ENCODE peak calls at places on chromosomes 3 and 15, in seven cellular contexts. L is right atrium auricular region, D is A549, O is SJSA1, C is cardiac muscle cell, A is psoas muscle, M is iPS DF 6.9. H is an unnamed sample.
A peak's percentile ranks its signal among the peaks of the same experiment; 100 is the strongest.

GRCh38 chr15:33007295-33007855 is 187.1 kb downstream of the FMN1 start:
- DNase-seq in M (peak; percentile 22), O (no peak), A (no peak), C (peak; percentile 45), L (no peak), D (peak; percentile 67), H (no peak)

GRCh38 chr3:18743761-18744160 is 318.6 kb upstream of the SATB1 start:
- DNase-seq in O (no peak), L (no peak), M (no peak), A (no peak), C (no peak), D (no peak), H (no peak)

GRCh38 chr15:63306480-63307073 is 29.2 kb downstream of the APH1B start:
- DNase-seq in A (no peak), D (no peak), L (no peak), O (no peak), M (no peak), C (no peak), H (no peak)

GRCh38 chr3:64732570-64732969 is 44.8 kb upstream of the ADAMTS9 start:
- DNase-seq in A (no peak), C (no peak), O (no peak), M (no peak), D (no peak), L (no peak), H (no peak)

GRCh38 chr15:51874751-51875644 is 45.5 kb downstream of the TMOD3 start:
- DNase-seq in L (peak; percentile 63), C (no peak), M (no peak), D (peak; percentile 98), A (no peak), O (peak; percentile 79), H (no peak)

GRCh38 chr3:151382671-151383070 is 1.9 kb downstream of the P2RY12 start:
- DNase-seq in C (no peak), O (no peak), A (no peak), D (no peak), L (no peak), M (no peak), H (no peak)

GRCh38 chr3:190709351-190709773 is 153.1 kb downstream of the GMNC start:
- DNase-seq in C (no peak), L (no peak), A (no peak), O (peak; percentile 40), D (no peak), M (no peak), H (no peak)

GRCh38 chr3:32819581-32820348 is 2.0 kb downstream of the TRIM71 start:
- DNase-seq in C (peak; percentile 58), D (no peak), M (no peak), L (no peak), A (no peak), O (no peak), H (no peak)

GRCh38 chr3:147620906-147621305 is 211.7 kb downstream of the ZIC1 start:
- DNase-seq in M (no peak), O (no peak), A (no peak), L (no peak), C (no peak), D (no peak), H (no peak)

GRCh38 chr15:69713726-69714559 is 261.3 kb downstream of the RPLP1 start:
- DNase-seq in M (no peak), A (no peak), C (no peak), D (no peak), L (no peak), O (no peak), H (no peak)

GRCh38 chr15:20349774-20350498 is 191.7 kb downstream of the GOLGA6L6 start:
- DNase-seq in L (no peak), M (no peak), D (peak; percentile 9), C (no peak), O (no peak), A (peak; percentile 22), H (peak; percentile 98)

GRCh38 chr3:182606905-182607504 is 186.3 kb upstream of the ATP11B start:
- DNase-seq in M (no peak), O (no peak), L (no peak), C (no peak), A (no peak), D (no peak), H (no peak)

GRCh38 chr15:68385671-68386586 is 46.0 kb downstream of the ITGA11 start:
- DNase-seq in M (no peak), A (no peak), C (no peak), L (peak; percentile 42), O (peak; percentile 21), D (no peak), H (peak; percentile 87)

GRCh38 chr15:41169784-41170183 is 53.7 kb upstream of the INO80 start:
- DNase-seq in L (no peak), A (no peak), O (no peak), M (no peak), D (no peak), C (no peak), H (no peak)

GRCh38 chr3:146161725-146162047 is 702 bp upstream of the PLOD2 start:
- DNase-seq in M (no peak), L (no peak), D (peak; percentile 46), A (no peak), O (peak; percentile 44), C (no peak), H (no peak)

GRCh38 chr3:25856902-25857518 is 67.1 kb downstream of the OXSM start:
- DNase-seq in C (peak; percentile 52), D (peak; percentile 48), A (no peak), M (no peak), O (no peak), L (no peak), H (no peak)

GRCh38 chr3:49724586-49724985 is 835 bp upstream of the GMPPB start:
- DNase-seq in L (no peak), A (no peak), C (no peak), M (no peak), D (no peak), O (no peak), H (no peak)

GRCh38 chr15:99983894-99984293 is 250.7 kb upstream of the LYSMD4 start:
- DNase-seq in O (no peak), A (no peak), L (no peak), M (no peak), C (no peak), D (no peak), H (no peak)

GRCh38 chr3:13404625-13405452 is 15.3 kb downstream of the NUP210 start:
- DNase-seq in O (no peak), D (no peak), M (no peak), L (no peak), C (no peak), A (no peak), H (no peak)
- H3K27ac ChIP-seq in O (no peak overlapping the region), D (no peak overlapping the region), M (no peak overlapping the region), L (no peak overlapping the region), C (no peak overlapping the region), A (no peak overlapping the region), H (no peak overlapping the region)

DNA sequence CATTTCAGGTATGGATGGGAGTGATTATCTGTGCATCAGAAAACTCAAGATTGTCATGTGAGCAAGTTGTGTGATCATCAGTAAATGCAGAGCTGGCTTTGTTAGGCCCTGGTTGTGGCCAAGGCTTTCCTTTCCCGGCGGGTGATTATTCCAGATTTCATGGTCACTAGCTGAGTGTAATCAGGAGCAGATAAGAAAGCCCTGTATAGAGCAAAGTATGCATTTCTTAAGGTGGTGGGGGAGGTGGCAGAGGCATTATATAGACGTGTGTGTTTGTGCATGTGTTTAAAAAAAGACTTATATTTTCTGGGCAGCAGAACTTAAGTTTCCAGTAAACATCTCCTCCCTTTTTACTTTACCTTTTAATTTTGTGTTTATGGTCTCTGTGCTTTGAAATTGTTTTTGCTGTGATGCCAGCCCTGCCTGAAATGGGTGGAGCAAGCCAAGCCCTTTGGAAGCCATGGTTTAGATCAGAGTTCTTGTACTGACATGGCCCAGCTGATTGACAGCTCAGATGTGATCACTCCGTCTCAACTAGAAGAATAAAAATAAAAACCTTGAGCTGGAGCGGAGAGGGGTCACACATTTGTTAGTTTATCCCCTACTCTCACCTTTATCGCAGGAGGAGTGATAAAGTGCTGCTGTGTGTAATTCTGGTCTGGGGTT is 22.2 kb downstream of the SMAD3 start:
- DNase-seq in C (no peak), D (no peak), L (no peak), A (no peak), O (no peak), M (no peak), H (no peak)
- H3K27ac ChIP-seq in C (peak overlapping the region; percentile 62), D (peak overlapping the region; percentile 82), L (no peak overlapping the region), A (peak overlapping the region; percentile 81), O (no peak overlapping the region), M (no peak overlapping the region), H (peak overlapping the region; percentile 38)

GRCh38 chr15:78788261-78788660 is 23.0 kb downstream of the ADAMTS7 start:
- DNase-seq in L (no peak), A (no peak), C (no peak), M (no peak), O (no peak), D (no peak), H (no peak)
- H3K27ac ChIP-seq in L (no peak overlapping the region), A (no peak overlapping the region), C (no peak overlapping the region), M (no peak overlapping the region), O (no peak overlapping the region), D (no peak overlapping the region), H (no peak overlapping the region)

DNA sequence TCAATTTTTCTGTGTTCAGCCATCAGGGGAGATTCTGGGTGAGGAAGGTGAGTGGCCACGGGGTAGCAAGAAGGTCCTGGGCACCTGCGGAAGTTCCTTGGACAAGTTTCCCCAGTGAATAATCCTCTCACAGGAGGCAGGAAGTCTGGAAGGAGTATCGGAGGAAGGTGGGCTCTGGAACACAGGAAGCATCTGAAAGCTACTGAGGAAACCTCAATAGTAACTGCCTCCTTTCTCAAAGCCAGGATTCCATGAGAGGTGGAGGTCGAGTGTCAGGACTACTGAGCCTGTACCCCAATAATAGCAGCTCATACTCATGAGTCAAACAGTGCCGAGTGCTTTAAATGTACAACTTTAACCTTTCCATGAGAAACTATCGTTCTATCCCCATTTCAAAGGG is 110.9 kb downstream of the OXNAD1 start:
- DNase-seq in O (no peak), D (no peak), M (no peak), A (no peak), C (no peak), L (no peak), H (no peak)
- H3K27ac ChIP-seq in O (no peak overlapping the region), D (no peak overlapping the region), M (no peak overlapping the region), A (peak overlapping the region; percentile 60), C (no peak overlapping the region), L (no peak overlapping the region), H (no peak overlapping the region)

GRCh38 chr15:70748281-70748747 is 15.0 kb downstream of the UACA start:
- DNase-seq in O (no peak), M (no peak), L (peak; percentile 69), A (peak; percentile 65), D (no peak), C (no peak), H (no peak)

GRCh38 chr15:70741677-70742293 is 21.6 kb downstream of the UACA start:
- DNase-seq in D (peak; percentile 64), C (no peak), M (no peak), O (no peak), L (no peak), A (no peak), H (no peak)

GRCh38 chr15:70741107-70741511 is 22.2 kb downstream of the UACA start:
- DNase-seq in L (peak; percentile 84), M (no peak), C (peak; percentile 70), O (no peak), A (peak; percentile 66), D (peak; percentile 76), H (no peak)

DNA sequence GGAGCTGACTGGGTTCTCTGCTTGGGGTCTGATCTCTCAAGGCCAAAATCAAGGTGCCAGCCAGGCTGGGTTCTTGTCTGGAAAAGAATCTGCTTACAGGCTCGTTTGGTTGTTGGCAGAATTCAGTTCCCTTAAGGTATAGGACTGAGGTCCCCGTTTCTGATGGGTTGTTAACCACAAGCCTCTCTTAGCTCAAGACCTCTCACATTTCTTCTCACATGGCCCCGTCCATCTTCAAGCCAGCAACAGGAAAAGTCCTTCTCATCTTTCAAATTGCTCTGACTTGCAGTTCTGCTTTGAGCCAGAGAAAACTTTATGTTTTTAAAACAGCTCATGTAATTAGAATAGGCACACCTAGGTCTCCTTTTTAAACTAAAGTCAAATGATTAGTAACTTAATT is 20.4 kb downstream of the UACA start:
- DNase-seq in L (no peak), C (no peak), D (peak; percentile 31), M (no peak), O (no peak), A (no peak), H (no peak)
- H3K27ac ChIP-seq in L (peak overlapping the region; percentile 74), C (peak overlapping the region; percentile 52), D (peak overlapping the region; percentile 80), M (no peak overlapping the region), O (peak overlapping the region; percentile 95), A (peak overlapping the region; percentile 90), H (peak overlapping the region; percentile 84)